ENCODE peak calls at places on chromosomes 4 and X, in ten cellular contexts. One of them, this sample, is unnamed.

GRCh38 chr4:176611954-176612353 is 180.8 kb downstream of the VEGFC start:
- DNase-seq in activated B cell treated with CpG ODN at 0.5 μM for 24 hours: no peak
- DNase-seq in cardiac fibroblast: no peak
- DNase-seq in skeletal muscle cell: no peak
- DNase-seq in bronchial epithelial cell: no peak
- DNase-seq in lung microvascular endothelial cell: no peak
- DNase-seq in A172: no peak
- DNase-seq in smooth muscle cell of the brain vasculature: no peak
- DNase-seq in posterior vena cava: no peak
- DNase-seq in nephron progenitor cell: no peak
- DNase-seq in this sample: no peak

GRCh38 chr4:74156521-74156920 is 1.4 kb upstream of the MTHFD2L start:
- DNase-seq in smooth muscle cell of the brain vasculature: no peak
- DNase-seq in A172: no peak
- DNase-seq in cardiac fibroblast: peak; percentile 14
- DNase-seq in nephron progenitor cell: no peak
- DNase-seq in lung microvascular endothelial cell: peak; percentile 12
- DNase-seq in skeletal muscle cell: no peak
- DNase-seq in bronchial epithelial cell: peak; percentile 12
- DNase-seq in activated B cell treated with CpG ODN at 0.5 μM for 24 hours: no peak
- DNase-seq in posterior vena cava: no peak
- DNase-seq in this sample: no peak

GRCh38 chr4:33255507-33255906 is 2535.3 kb downstream of the PCDH7 start:
- DNase-seq in skeletal muscle cell: no peak
- DNase-seq in smooth muscle cell of the brain vasculature: no peak
- DNase-seq in posterior vena cava: no peak
- DNase-seq in lung microvascular endothelial cell: no peak
- DNase-seq in activated B cell treated with CpG ODN at 0.5 μM for 24 hours: no peak
- DNase-seq in cardiac fibroblast: no peak
- DNase-seq in nephron progenitor cell: no peak
- DNase-seq in bronchial epithelial cell: no peak
- DNase-seq in A172: no peak
- DNase-seq in this sample: no peak

GRCh38 chr4:15451181-15451865 is 18.4 kb upstream of the CC2D2A start:
- DNase-seq in skeletal muscle cell: no peak
- DNase-seq in cardiac fibroblast: peak; percentile 77
- DNase-seq in posterior vena cava: no peak
- DNase-seq in lung microvascular endothelial cell: no peak
- DNase-seq in bronchial epithelial cell: no peak
- DNase-seq in nephron progenitor cell: no peak
- DNase-seq in A172: peak; percentile 14
- DNase-seq in smooth muscle cell of the brain vasculature: no peak
- DNase-seq in activated B cell treated with CpG ODN at 0.5 μM for 24 hours: no peak
- DNase-seq in this sample: peak; percentile 1

GRCh38 chr4:74805601-74806000 is 11.3 kb upstream of the BTC start:
- DNase-seq in smooth muscle cell of the brain vasculature: no peak
- DNase-seq in lung microvascular endothelial cell: no peak
- DNase-seq in cardiac fibroblast: peak; percentile 62
- DNase-seq in activated B cell treated with CpG ODN at 0.5 μM for 24 hours: no peak
- DNase-seq in nephron progenitor cell: no peak
- DNase-seq in skeletal muscle cell: peak; percentile 37
- DNase-seq in bronchial epithelial cell: peak; percentile 87
- DNase-seq in posterior vena cava: no peak
- DNase-seq in A172: peak; percentile 16
- DNase-seq in this sample: peak; percentile 9

GRCh38 chrX:97692575-97692974 is 808.9 kb downstream of the RPA4 start:
- DNase-seq in smooth muscle cell of the brain vasculature: no peak
- DNase-seq in bronchial epithelial cell: no peak
- DNase-seq in skeletal muscle cell: no peak
- DNase-seq in cardiac fibroblast: no peak
- DNase-seq in activated B cell treated with CpG ODN at 0.5 μM for 24 hours: no peak
- DNase-seq in posterior vena cava: no peak
- DNase-seq in lung microvascular endothelial cell: no peak
- DNase-seq in A172: no peak
- DNase-seq in nephron progenitor cell: no peak
- DNase-seq in this sample: no peak

GRCh38 chr4:123444298-123444731 is 47.7 kb downstream of the SPRY1 start:
- DNase-seq in A172: no peak
- DNase-seq in nephron progenitor cell: peak; percentile 58
- DNase-seq in activated B cell treated with CpG ODN at 0.5 μM for 24 hours: peak; percentile 23
- DNase-seq in bronchial epithelial cell: no peak
- DNase-seq in skeletal muscle cell: peak; percentile 17
- DNase-seq in cardiac fibroblast: peak; percentile 90
- DNase-seq in smooth muscle cell of the brain vasculature: no peak
- DNase-seq in lung microvascular endothelial cell: peak; percentile 59
- DNase-seq in posterior vena cava: no peak
- DNase-seq in this sample: no peak

GRCh38 chrX:41457618-41458192 is 10.6 kb downstream of the NYX start:
- DNase-seq in smooth muscle cell of the brain vasculature: no peak
- DNase-seq in posterior vena cava: no peak
- DNase-seq in activated B cell treated with CpG ODN at 0.5 μM for 24 hours: no peak
- DNase-seq in lung microvascular endothelial cell: peak; percentile 21
- DNase-seq in bronchial epithelial cell: no peak
- DNase-seq in nephron progenitor cell: no peak
- DNase-seq in cardiac fibroblast: peak; percentile 34
- DNase-seq in skeletal muscle cell: no peak
- DNase-seq in A172: no peak
- DNase-seq in this sample: no peak

GRCh38 chr4:166153539-166153938 is 280.5 kb downstream of the TLL1 start:
- DNase-seq in A172: no peak
- DNase-seq in posterior vena cava: no peak
- DNase-seq in skeletal muscle cell: peak; percentile 76
- DNase-seq in lung microvascular endothelial cell: no peak
- DNase-seq in smooth muscle cell of the brain vasculature: no peak
- DNase-seq in cardiac fibroblast: peak; percentile 74
- DNase-seq in bronchial epithelial cell: no peak
- DNase-seq in nephron progenitor cell: no peak
- DNase-seq in activated B cell treated with CpG ODN at 0.5 μM for 24 hours: no peak
- DNase-seq in this sample: no peak

GRCh38 chr4:656651-657337 is 17.3 kb downstream of the ATP5ME start:
- DNase-seq in posterior vena cava: no peak
- DNase-seq in bronchial epithelial cell: no peak
- DNase-seq in smooth muscle cell of the brain vasculature: no peak
- DNase-seq in skeletal muscle cell: no peak
- DNase-seq in A172: no peak
- DNase-seq in lung microvascular endothelial cell: no peak
- DNase-seq in cardiac fibroblast: no peak
- DNase-seq in nephron progenitor cell: no peak
- DNase-seq in activated B cell treated with CpG ODN at 0.5 μM for 24 hours: no peak
- DNase-seq in this sample: no peak

GRCh38 chr4:125358453-125358852 is 43.7 kb downstream of the FAT4 start:
- DNase-seq in activated B cell treated with CpG ODN at 0.5 μM for 24 hours: no peak
- DNase-seq in lung microvascular endothelial cell: no peak
- DNase-seq in bronchial epithelial cell: no peak
- DNase-seq in A172: no peak
- DNase-seq in nephron progenitor cell: no peak
- DNase-seq in smooth muscle cell of the brain vasculature: no peak
- DNase-seq in cardiac fibroblast: no peak
- DNase-seq in skeletal muscle cell: no peak
- DNase-seq in posterior vena cava: peak; percentile 25
- DNase-seq in this sample: no peak

GRCh38 chr4:13920111-13920875 is 292.8 kb upstream of the BOD1L1 start:
- DNase-seq in nephron progenitor cell: no peak
- DNase-seq in smooth muscle cell of the brain vasculature: no peak
- DNase-seq in bronchial epithelial cell: peak; percentile 98
- DNase-seq in A172: peak; percentile 38
- DNase-seq in posterior vena cava: no peak
- DNase-seq in skeletal muscle cell: no peak
- DNase-seq in activated B cell treated with CpG ODN at 0.5 μM for 24 hours: no peak
- DNase-seq in cardiac fibroblast: no peak
- DNase-seq in lung microvascular endothelial cell: no peak
- DNase-seq in this sample: no peak

GRCh38 chr4:40763228-40763716 is 13.5 kb downstream of the NSUN7 start:
- DNase-seq in skeletal muscle cell: peak; percentile 59
- DNase-seq in smooth muscle cell of the brain vasculature: no peak
- DNase-seq in A172: no peak
- DNase-seq in posterior vena cava: no peak
- DNase-seq in nephron progenitor cell: no peak
- DNase-seq in bronchial epithelial cell: peak; percentile 64
- DNase-seq in activated B cell treated with CpG ODN at 0.5 μM for 24 hours: no peak
- DNase-seq in lung microvascular endothelial cell: no peak
- DNase-seq in cardiac fibroblast: peak; percentile 32
- DNase-seq in this sample: no peak

GRCh38 chr4:186304816-186305520 is 39.0 kb downstream of the F11 start:
- DNase-seq in A172: peak; percentile 3
- DNase-seq in bronchial epithelial cell: no peak
- DNase-seq in lung microvascular endothelial cell: no peak
- DNase-seq in cardiac fibroblast: peak; percentile 5
- DNase-seq in skeletal muscle cell: no peak
- DNase-seq in activated B cell treated with CpG ODN at 0.5 μM for 24 hours: no peak
- DNase-seq in nephron progenitor cell: no peak
- DNase-seq in smooth muscle cell of the brain vasculature: no peak
- DNase-seq in posterior vena cava: no peak
- DNase-seq in this sample: no peak

GRCh38 chrX:97399400-97399799 is 515.7 kb downstream of the RPA4 start:
- DNase-seq in cardiac fibroblast: peak; percentile 38
- DNase-seq in skeletal muscle cell: peak; percentile 25
- DNase-seq in bronchial epithelial cell: peak; percentile 63
- DNase-seq in posterior vena cava: no peak
- DNase-seq in A172: peak; percentile 25
- DNase-seq in activated B cell treated with CpG ODN at 0.5 μM for 24 hours: no peak
- DNase-seq in lung microvascular endothelial cell: peak; percentile 24
- DNase-seq in smooth muscle cell of the brain vasculature: no peak
- DNase-seq in nephron progenitor cell: no peak
- DNase-seq in this sample: no peak

GRCh38 chr4:173231916-173232315 is 63.3 kb downstream of the GALNT7 start:
- DNase-seq in A172: no peak
- DNase-seq in cardiac fibroblast: peak; percentile 57
- DNase-seq in nephron progenitor cell: no peak
- DNase-seq in bronchial epithelial cell: peak; percentile 46
- DNase-seq in lung microvascular endothelial cell: peak; percentile 63
- DNase-seq in activated B cell treated with CpG ODN at 0.5 μM for 24 hours: no peak
- DNase-seq in smooth muscle cell of the brain vasculature: no peak
- DNase-seq in posterior vena cava: no peak
- DNase-seq in skeletal muscle cell: no peak
- DNase-seq in this sample: no peak

GRCh38 chr4:154999950-155000578 is 208.4 kb upstream of the NPY2R start:
- DNase-seq in posterior vena cava: no peak
- DNase-seq in activated B cell treated with CpG ODN at 0.5 μM for 24 hours: no peak
- DNase-seq in A172: no peak
- DNase-seq in cardiac fibroblast: peak; percentile 45
- DNase-seq in bronchial epithelial cell: no peak
- DNase-seq in lung microvascular endothelial cell: no peak
- DNase-seq in skeletal muscle cell: no peak
- DNase-seq in smooth muscle cell of the brain vasculature: no peak
- DNase-seq in nephron progenitor cell: no peak
- DNase-seq in this sample: no peak

GRCh38 chrX:54076903-54077302 is 32.6 kb upstream of the PHF8 start:
- DNase-seq in smooth muscle cell of the brain vasculature: no peak
- DNase-seq in activated B cell treated with CpG ODN at 0.5 μM for 24 hours: no peak
- DNase-seq in posterior vena cava: no peak
- DNase-seq in nephron progenitor cell: no peak
- DNase-seq in lung microvascular endothelial cell: no peak
- DNase-seq in skeletal muscle cell: no peak
- DNase-seq in cardiac fibroblast: peak; percentile 32
- DNase-seq in bronchial epithelial cell: peak; percentile 80
- DNase-seq in A172: peak; percentile 47
- DNase-seq in this sample: no peak

GRCh38 chrX:8738588-8739189 is 6.8 kb upstream of the ANOS1 start:
- DNase-seq in nephron progenitor cell: peak; percentile 64
- DNase-seq in bronchial epithelial cell: no peak
- DNase-seq in A172: peak; percentile 23
- DNase-seq in smooth muscle cell of the brain vasculature: peak; percentile 15
- DNase-seq in posterior vena cava: no peak
- DNase-seq in lung microvascular endothelial cell: peak; percentile 45
- DNase-seq in activated B cell treated with CpG ODN at 0.5 μM for 24 hours: no peak
- DNase-seq in cardiac fibroblast: peak; percentile 59
- DNase-seq in skeletal muscle cell: no peak
- DNase-seq in this sample: peak; percentile 31

GRCh38 chr4:29151584-29151983 is 1568.6 kb upstream of the PCDH7 start:
- DNase-seq in cardiac fibroblast: peak; percentile 0
- DNase-seq in bronchial epithelial cell: no peak
- DNase-seq in posterior vena cava: no peak
- DNase-seq in skeletal muscle cell: peak; percentile 20
- DNase-seq in A172: no peak
- DNase-seq in smooth muscle cell of the brain vasculature: no peak
- DNase-seq in nephron progenitor cell: no peak
- DNase-seq in activated B cell treated with CpG ODN at 0.5 μM for 24 hours: no peak
- DNase-seq in lung microvascular endothelial cell: no peak
- DNase-seq in this sample: no peak

GRCh38 chr4:8010618-8011017 is 71.0 kb upstream of the AFAP1 start:
- DNase-seq in bronchial epithelial cell: no peak
- DNase-seq in skeletal muscle cell: peak; percentile 22
- DNase-seq in A172: peak; percentile 58
- DNase-seq in posterior vena cava: no peak
- DNase-seq in smooth muscle cell of the brain vasculature: no peak
- DNase-seq in nephron progenitor cell: peak; percentile 80
- DNase-seq in activated B cell treated with CpG ODN at 0.5 μM for 24 hours: no peak
- DNase-seq in cardiac fibroblast: peak; percentile 63
- DNase-seq in lung microvascular endothelial cell: no peak
- DNase-seq in this sample: no peak

GRCh38 chr4:104470770-104471169 is 23.9 kb downstream of the CXXC4 start:
- DNase-seq in posterior vena cava: no peak
- DNase-seq in nephron progenitor cell: no peak
- DNase-seq in A172: no peak
- DNase-seq in skeletal muscle cell: no peak
- DNase-seq in lung microvascular endothelial cell: no peak
- DNase-seq in cardiac fibroblast: no peak
- DNase-seq in smooth muscle cell of the brain vasculature: no peak
- DNase-seq in bronchial epithelial cell: no peak
- DNase-seq in activated B cell treated with CpG ODN at 0.5 μM for 24 hours: no peak
- DNase-seq in this sample: no peak

GRCh38 chrX:85994787-85995186 is 52.6 kb downstream of the CHM start:
- DNase-seq in activated B cell treated with CpG ODN at 0.5 μM for 24 hours: no peak
- DNase-seq in skeletal muscle cell: no peak
- DNase-seq in posterior vena cava: no peak
- DNase-seq in nephron progenitor cell: no peak
- DNase-seq in cardiac fibroblast: no peak
- DNase-seq in bronchial epithelial cell: no peak
- DNase-seq in smooth muscle cell of the brain vasculature: no peak
- DNase-seq in lung microvascular endothelial cell: no peak
- DNase-seq in A172: no peak
- DNase-seq in this sample: no peak

GRCh38 chr4:620201-620600 is 5.2 kb upstream of the PDE6B start:
- DNase-seq in nephron progenitor cell: no peak
- DNase-seq in bronchial epithelial cell: no peak
- DNase-seq in smooth muscle cell of the brain vasculature: no peak
- DNase-seq in lung microvascular endothelial cell: no peak
- DNase-seq in activated B cell treated with CpG ODN at 0.5 μM for 24 hours: no peak
- DNase-seq in skeletal muscle cell: no peak
- DNase-seq in posterior vena cava: peak; percentile 70
- DNase-seq in cardiac fibroblast: no peak
- DNase-seq in A172: no peak
- DNase-seq in this sample: no peak

GRCh38 chr4:165502919-165503907 is 124.4 kb downstream of the CPE start:
- DNase-seq in skeletal muscle cell: no peak
- DNase-seq in lung microvascular endothelial cell: peak; percentile 84
- DNase-seq in posterior vena cava: no peak
- DNase-seq in nephron progenitor cell: no peak
- DNase-seq in cardiac fibroblast: peak; percentile 74
- DNase-seq in A172: peak; percentile 50
- DNase-seq in activated B cell treated with CpG ODN at 0.5 μM for 24 hours: no peak
- DNase-seq in smooth muscle cell of the brain vasculature: no peak
- DNase-seq in bronchial epithelial cell: peak; percentile 40
- DNase-seq in this sample: no peak

GRCh38 chr4:170804930-170805329 is 715.2 kb upstream of the AADAT start:
- DNase-seq in A172: no peak
- DNase-seq in bronchial epithelial cell: no peak
- DNase-seq in smooth muscle cell of the brain vasculature: no peak
- DNase-seq in posterior vena cava: peak; percentile 55
- DNase-seq in cardiac fibroblast: no peak
- DNase-seq in nephron progenitor cell: no peak
- DNase-seq in skeletal muscle cell: no peak
- DNase-seq in activated B cell treated with CpG ODN at 0.5 μM for 24 hours: no peak
- DNase-seq in lung microvascular endothelial cell: no peak
- DNase-seq in this sample: no peak

GRCh38 chrX:16699389-16699788 is 13.1 kb downstream of the CTPS2 start:
- DNase-seq in skeletal muscle cell: no peak
- DNase-seq in activated B cell treated with CpG ODN at 0.5 μM for 24 hours: no peak
- DNase-seq in lung microvascular endothelial cell: no peak
- DNase-seq in smooth muscle cell of the brain vasculature: no peak
- DNase-seq in posterior vena cava: no peak
- DNase-seq in bronchial epithelial cell: no peak
- DNase-seq in nephron progenitor cell: no peak
- DNase-seq in cardiac fibroblast: no peak
- DNase-seq in A172: no peak
- DNase-seq in this sample: no peak

GRCh38 chr4:117783716-117784115 is 250.6 kb upstream of the NDST3 start:
- DNase-seq in A172: peak; percentile 30
- DNase-seq in activated B cell treated with CpG ODN at 0.5 μM for 24 hours: no peak
- DNase-seq in skeletal muscle cell: no peak
- DNase-seq in lung microvascular endothelial cell: no peak
- DNase-seq in cardiac fibroblast: no peak
- DNase-seq in bronchial epithelial cell: peak; percentile 29
- DNase-seq in smooth muscle cell of the brain vasculature: no peak
- DNase-seq in nephron progenitor cell: no peak
- DNase-seq in posterior vena cava: no peak
- DNase-seq in this sample: peak; percentile 45

This sample was measured in astrocyte of the cerebellum.